ENCODE peak calls at places on chromosomes 5 and 9, in four cellular contexts. M is A549; J is central memory CD4-positive, alpha-beta T cell; W is natural killer cell. I is an unnamed sample.

GRCh38 chr9:98503867-98504800 is 204.6 kb downstream of the GABBR2 start:
- DNase-seq in M (no peak), J (no peak), W (no peak), I (peak)

GRCh38 chr5:157366741-157367684 is 93.0 kb upstream of the NIPAL4 start:
- DNase-seq in M (peak), J (no peak), W (no peak), I (no peak)

GRCh38 chr5:142433526-142434321 is 108.9 kb upstream of the SPRY4 start:
- DNase-seq in M (no peak), J (no peak), W (no peak), I (no peak)

GRCh38 chr5:149603210-149603609 is 21.9 kb downstream of the ARHGEF37 start:
- DNase-seq in M (no peak), J (no peak), W (no peak), I (no peak)

GRCh38 chr5:53783624-53784228 is 223.3 kb downstream of the NDUFS4 start:
- DNase-seq in M (no peak), J (no peak), W (no peak), I (no peak)

GRCh38 chr5:33297760-33298216 is 143.0 kb upstream of the TARS1 start:
- DNase-seq in M (no peak), J (no peak), W (no peak), I (no peak)

GRCh38 chr5:78496373-78496772 is 136.0 kb downstream of the SCAMP1 start:
- DNase-seq in M (no peak), J (no peak), W (no peak), I (no peak)

GRCh38 chr5:139575751-139576150 is 14.6 kb downstream of the UBE2D2 start:
- DNase-seq in M (no peak), J (no peak), W (no peak), I (no peak)

GRCh38 chr5:125891326-125891725 is 531.9 kb upstream of the GRAMD2B start:
- DNase-seq in M (no peak), J (no peak), W (no peak), I (no peak)

GRCh38 chr9:126461608-126462007 is 135.0 kb downstream of the MVB12B start:
- DNase-seq in M (no peak), J (no peak), W (no peak), I (no peak)

GRCh38 chr5:5297432-5298067 is 124.9 kb upstream of the ICE1 start:
- DNase-seq in M (no peak), J (no peak), W (no peak), I (no peak)

I was measured in cardiac septum.